ENCODE peak calls at places on chromosomes 13 and 19, in ten cellular contexts. Y is WTC11, D is IMR-90, Z is glutamatergic neuron, N is colonic mucosa, M is SK-N-SH, W is neural progenitor cell, T is gastrocnemius medialis, I is tibial artery, P is progenitor cell of endocrine pancreas. E is an unnamed sample.

GRCh38 chr19:2561895-2562294 is 86.0 kb downstream of the GADD45B start:
- DNase-seq in Y (no peak), D (no peak), Z (no peak), N (no peak), M (no peak), W (no peak), T (no peak), I (no peak), P (no peak), E (no peak)

GRCh38 chr13:97559030-97559429 is 125.1 kb downstream of the RAP2A start:
- DNase-seq in Y (no peak), D (no peak), Z (no peak), N (no peak), M (no peak), W (no peak), T (no peak), I (no peak), P (no peak), E (no peak)

GRCh38 chr19:13087295-13087694 is 15.4 kb downstream of the LYL1 start:
- DNase-seq in Y (no peak), D (no peak), Z (no peak), N (no peak), M (no peak), W (no peak), T (no peak), I (no peak), P (no peak), E (no peak)

GRCh38 chr13:103634066-103634465 is 567.8 kb upstream of the SLC10A2 start:
- DNase-seq in Y (no peak), D (no peak), Z (no peak), N (no peak), M (no peak), W (no peak), T (no peak), I (no peak), P (no peak), E (no peak)

GRCh38 chr19:2136796-2137195 is 14.6 kb downstream of the AP3D1 start:
- DNase-seq in Y (no peak), D (no peak), Z (no peak), N (no peak), M (no peak), W (no peak), T (no peak), I (no peak), P (no peak), E (no peak)

GRCh38 chr19:6828306-6828697 is 55.8 kb downstream of the VAV1 start:
- DNase-seq in Y (no peak), D (no peak), Z (no peak), N (no peak), M (no peak), W (no peak), T (no peak), I (no peak), P (no peak), E (no peak)

GRCh38 chr13:40662866-40663265 is 3.6 kb downstream of the FOXO1 start:
- DNase-seq in Y (no peak), D (no peak), Z (no peak), N (no peak), M (no peak), W (peak), T (no peak), I (no peak), P (no peak), E (no peak)

GRCh38 chr19:29858000-29858596 is 46.3 kb downstream of the CCNE1 start:
- DNase-seq in Y (peak), D (no peak), Z (peak), N (peak), M (peak), W (peak), T (no peak), I (no peak), P (peak), E (no peak)

GRCh38 chr19:31064486-31064885 is 284.8 kb downstream of the TSHZ3 start:
- DNase-seq in Y (no peak), D (no peak), Z (no peak), N (no peak), M (peak), W (no peak), T (no peak), I (no peak), P (no peak), E (no peak)

GRCh38 chr19:53951436-53951835 is 11.3 kb upstream of the CACNG8 start:
- DNase-seq in Y (no peak), D (no peak), Z (no peak), N (no peak), M (no peak), W (no peak), T (no peak), I (no peak), P (no peak), E (no peak)

GRCh38 chr13:76944457-76944856 is 3.9 kb upstream of the ACOD1 start:
- DNase-seq in Y (no peak), D (peak), Z (no peak), N (no peak), M (no peak), W (no peak), T (no peak), I (no peak), P (no peak), E (no peak)

GRCh38 chr19:3398114-3398899 is 31.9 kb downstream of the NFIC start:
- DNase-seq in Y (peak), D (peak), Z (no peak), N (peak), M (no peak), W (peak), T (peak), I (peak), P (no peak), E (no peak)

GRCh38 chr13:114063545-114064515 is 68.6 kb downstream of the RASA3 start:
- DNase-seq in Y (no peak), D (peak), Z (no peak), N (no peak), M (peak), W (peak), T (peak), I (peak), P (no peak), E (no peak)

GRCh38 chr19:13396256-13397080 is 109.8 kb downstream of the CACNA1A start:
- DNase-seq in Y (peak), D (peak), Z (peak), N (peak), M (no peak), W (peak), T (no peak), I (peak), P (peak), E (no peak)

GRCh38 chr19:45468159-45468651 is 409 bp downstream of the FOSB start:
- DNase-seq in Y (no peak), D (no peak), Z (no peak), N (peak), M (no peak), W (peak), T (no peak), I (no peak), P (no peak), E (no peak)

GRCh38 chr13:80454245-80454644 is 113.3 kb upstream of the SPRY2 start:
- DNase-seq in Y (no peak), D (peak), Z (no peak), N (no peak), M (no peak), W (no peak), T (no peak), I (no peak), P (no peak), E (no peak)

GRCh38 chr13:97030705-97031452 is 36.6 kb upstream of the OXGR1 start:
- DNase-seq in Y (no peak), D (peak), Z (no peak), N (no peak), M (peak), W (peak), T (no peak), I (no peak), P (no peak), E (no peak)

GRCh38 chr13:91381371-91381770 is 17.1 kb upstream of the GPC5 start:
- DNase-seq in Y (no peak), D (peak), Z (no peak), N (no peak), M (peak), W (peak), T (no peak), I (no peak), P (no peak), E (no peak)

GRCh38 chr19:1407662-1408299 is 395 bp downstream of the DAZAP1 start:
- DNase-seq in Y (no peak), D (no peak), Z (no peak), N (peak), M (no peak), W (no peak), T (no peak), I (no peak), P (peak), E (no peak)

GRCh38 chr13:46232281-46232680 is 20.6 kb downstream of the LRRC63 start:
- DNase-seq in Y (no peak), D (peak), Z (no peak), N (no peak), M (no peak), W (no peak), T (no peak), I (no peak), P (no peak), E (no peak)

GRCh38 chr13:48220592-48221300 is 12.3 kb upstream of the ITM2B start:
- DNase-seq in Y (no peak), D (no peak), Z (no peak), N (no peak), M (no peak), W (no peak), T (no peak), I (no peak), P (no peak), E (no peak)

GRCh38 chr13:77300176-77301141 is 26.4 kb downstream of the MYCBP2 start:
- DNase-seq in Y (no peak), D (peak), Z (no peak), N (no peak), M (no peak), W (no peak), T (no peak), I (no peak), P (no peak), E (peak)

GRCh38 chr13:23883255-23883654 is 5.9 kb downstream of the MIPEP start:
- DNase-seq in Y (no peak), D (no peak), Z (no peak), N (no peak), M (no peak), W (no peak), T (no peak), I (no peak), P (no peak), E (no peak)
- TF ChIP-seq CTCF in Y (no peak), D (no peak), Z (no peak), N (no peak), M (no peak), W (no peak), T (no peak), I (no peak), P (no peak), E (no peak)

DNA sequence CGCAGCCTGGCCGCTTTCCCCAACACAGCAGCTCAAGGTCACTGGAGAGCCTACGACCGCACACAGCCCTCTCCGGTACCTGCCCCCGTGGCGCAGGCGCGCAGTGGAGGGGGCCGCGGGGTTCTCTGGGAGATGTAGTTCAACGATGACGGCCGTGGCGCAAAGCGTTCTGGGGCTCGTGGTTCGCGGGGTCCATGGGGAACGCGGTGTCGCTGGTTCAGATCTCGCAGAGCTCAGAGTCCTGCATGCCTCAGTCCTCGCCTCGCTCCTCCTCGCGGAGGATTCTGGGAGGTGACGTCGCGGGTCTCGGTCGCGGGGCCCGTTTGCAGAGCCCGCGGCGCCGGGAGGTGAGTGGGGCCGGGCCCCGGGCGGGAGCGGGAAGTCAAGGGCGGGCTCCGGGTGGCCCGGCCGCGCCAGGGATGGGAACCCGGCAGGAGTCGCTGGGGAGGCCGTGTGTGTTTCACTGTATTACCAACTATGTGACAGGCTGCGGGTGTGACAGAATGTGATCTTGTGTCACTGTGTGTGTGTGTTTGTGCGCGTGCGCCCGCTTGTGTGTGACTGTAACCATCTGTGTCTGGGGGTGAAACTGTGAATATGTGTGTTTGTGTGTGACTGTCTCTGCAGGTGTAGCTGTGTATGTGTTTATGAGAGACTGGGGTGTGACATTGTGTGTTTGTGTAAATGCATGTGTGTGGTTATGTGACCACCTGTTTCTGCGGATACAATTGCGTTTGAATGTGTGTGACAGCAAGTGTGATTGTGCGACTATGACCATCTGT is at the start of gene ZNF527:
- DNase-seq in Y (peak), D (peak), Z (peak), N (peak), M (peak), W (peak), T (peak), I (peak), P (peak), E (peak)
- TF ChIP-seq CTCF in Y (no peak), D (no peak), Z (no peak), N (no peak), M (peak), W (no peak), T (no peak), I (peak), P (no peak), E (no peak)

GRCh38 chr19:38490861-38491260 is 57.4 kb downstream of the RYR1 start:
- DNase-seq in Y (no peak), D (no peak), Z (no peak), N (no peak), M (no peak), W (no peak), T (no peak), I (no peak), P (no peak), E (no peak)
- TF ChIP-seq CTCF in Y (no peak), D (no peak), Z (no peak), N (no peak), M (no peak), W (no peak), T (no peak), I (no peak), P (no peak), E (no peak)

DNA sequence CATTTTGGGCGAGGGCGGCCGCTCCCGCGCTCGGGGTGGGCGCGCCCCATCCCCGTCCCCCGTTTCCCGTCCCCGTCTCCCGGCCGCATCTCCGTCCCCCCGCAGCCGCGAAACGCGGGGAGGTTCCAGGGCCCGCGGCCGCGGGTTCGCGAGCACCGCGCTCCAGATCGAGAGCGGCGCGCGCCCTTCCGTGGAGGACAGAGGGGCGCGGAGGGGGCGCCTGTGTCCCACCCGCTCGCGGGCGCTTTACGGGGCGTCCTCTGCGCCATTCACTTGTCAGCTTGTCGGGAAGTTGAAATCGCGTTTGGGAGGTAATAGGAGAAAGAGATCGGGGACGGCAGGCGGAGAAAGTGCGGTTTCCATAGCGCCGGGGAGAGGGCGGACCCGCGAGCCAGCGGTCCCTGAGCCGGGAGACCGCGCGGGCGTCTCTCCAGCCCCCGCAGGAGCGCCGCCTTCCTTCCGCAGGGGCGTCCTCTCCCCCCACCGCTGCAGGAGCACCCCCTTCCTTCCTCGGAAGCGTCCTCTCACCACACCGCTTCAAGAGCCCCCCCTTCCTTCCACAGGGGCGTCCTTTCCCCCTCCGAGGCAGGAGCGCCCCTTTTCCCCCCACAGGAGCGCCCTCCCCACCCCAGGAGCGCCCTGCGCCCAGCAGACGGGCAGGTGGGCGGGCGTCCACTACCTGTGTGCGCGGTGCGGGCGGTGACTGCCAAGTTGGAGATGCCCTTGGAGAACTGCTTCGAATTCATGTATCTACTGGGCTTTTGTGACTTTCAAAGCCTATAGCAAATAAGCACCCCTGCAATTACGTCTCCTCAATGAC is 962 bp upstream of the IRS2 start:
- DNase-seq in Y (peak), D (peak), Z (peak), N (peak), M (peak), W (peak), T (peak), I (no peak), P (peak), E (no peak)
- TF ChIP-seq CTCF in Y (no peak), D (no peak), Z (no peak), N (no peak), M (no peak), W (peak), T (no peak), I (no peak), P (no peak), E (no peak)

GRCh38 chr19:21020298-21021227 is at the start of gene ZNF430:
- DNase-seq in Y (peak), D (peak), Z (peak), N (peak), M (peak), W (peak), T (peak), I (peak), P (peak), E (peak)
- TF ChIP-seq CTCF in Y (no peak), D (no peak), Z (no peak), N (no peak), M (no peak), W (no peak), T (no peak), I (no peak), P (no peak), E (no peak)

GRCh38 chr13:101493541-101493940 is 41.1 kb downstream of the ITGBL1 start:
- DNase-seq in Y (no peak), D (no peak), Z (no peak), N (no peak), M (no peak), W (no peak), T (no peak), I (no peak), P (no peak), E (no peak)

GRCh38 chr13:101499406-101499805 is 46.9 kb downstream of the ITGBL1 start:
- DNase-seq in Y (no peak), D (peak), Z (no peak), N (no peak), M (no peak), W (no peak), T (no peak), I (no peak), P (no peak), E (no peak)
- TF ChIP-seq CTCF in Y (no peak), D (no peak), Z (no peak), N (no peak), M (no peak), W (no peak), T (no peak), I (no peak), P (no peak), E (no peak)

GRCh38 chr13:100637380-100637779 is 37.2 kb downstream of the TMTC4 start:
- DNase-seq in Y (no peak), D (no peak), Z (no peak), N (no peak), M (no peak), W (no peak), T (no peak), I (no peak), P (no peak), E (no peak)
- TF ChIP-seq CTCF in Y (no peak), D (no peak), Z (no peak), N (no peak), M (no peak), W (no peak), T (no peak), I (no peak), P (no peak), E (no peak)

DNA sequence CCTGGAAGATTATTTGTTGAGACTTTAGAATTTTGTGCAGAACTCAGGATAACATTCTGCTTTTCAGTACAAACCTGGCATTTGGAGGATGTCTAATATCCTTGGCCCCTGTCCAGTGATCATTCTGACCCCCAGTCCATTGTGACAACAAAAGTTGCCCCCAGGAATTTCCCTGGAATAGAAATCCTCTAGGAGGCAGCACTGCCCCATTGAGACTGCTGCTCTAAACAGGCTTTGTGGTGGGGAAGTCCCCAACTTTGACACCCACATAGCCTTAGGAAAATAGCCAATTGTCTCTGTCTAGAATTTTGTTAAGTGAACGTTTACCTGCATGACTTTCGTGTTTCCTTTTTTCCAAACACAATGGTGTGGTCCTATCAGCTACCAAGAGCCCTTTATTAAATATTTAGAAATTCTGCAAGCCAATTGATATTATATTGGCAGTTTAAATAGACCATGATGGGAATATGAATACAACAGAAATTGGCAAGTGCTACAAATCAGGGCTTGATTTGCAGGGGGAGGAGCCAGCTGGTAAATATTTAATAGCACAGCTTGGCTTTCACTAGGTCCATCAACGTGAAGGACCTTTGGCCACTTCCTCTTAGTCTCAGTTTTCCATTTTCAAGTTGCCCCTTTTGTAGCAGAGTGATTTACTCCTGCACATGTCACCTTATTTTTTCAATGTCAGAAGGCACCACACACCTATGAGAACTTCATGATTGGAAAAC is 451.7 kb downstream of the EFNB2 start:
- DNase-seq in Y (peak), D (peak), Z (no peak), N (peak), M (peak), W (peak), T (no peak), I (no peak), P (no peak), E (no peak)
- TF ChIP-seq CTCF in Y (peak), D (peak), Z (no peak), N (peak), M (peak), W (peak), T (peak), I (no peak), P (peak), E (peak)